ENCODE peak calls at places on chromosomes 16 and 17, in four cellular contexts. X, E, U and R are unnamed samples.

GRCh38 chr17:43135454-43135819 is 10.3 kb upstream of the BRCA1 start:
- DNase-seq in X (no peak), E (no peak), U (no peak), R (no peak)

GRCh38 chr17:82383411-82383810 is 11.8 kb downstream of the UTS2R start:
- DNase-seq in X (peak), E (no peak), U (no peak), R (no peak)

GRCh38 chr17:29682987-29683386 is 60.3 kb upstream of the CORO6 start:
- DNase-seq in X (no peak), E (no peak), U (no peak), R (no peak)

GRCh38 chr17:79923974-79924638 is 84.9 kb upstream of the CBX4 start:
- DNase-seq in X (no peak), E (no peak), U (no peak), R (peak)

GRCh38 chr17:72308744-72309395 is 188.1 kb downstream of the SOX9 start:
- DNase-seq in X (no peak), E (no peak), U (no peak), R (no peak)

GRCh38 chr17:10033449-10033848 is 128.4 kb upstream of the RCVRN start:
- DNase-seq in X (no peak), E (no peak), U (no peak), R (no peak)

GRCh38 chr17:82269882-82270500 is 3.5 kb downstream of the CSNK1D start:
- DNase-seq in X (no peak), E (no peak), U (no peak), R (no peak)

GRCh38 chr16:47565454-47565853 is 104.3 kb downstream of the PHKB start:
- DNase-seq in X (peak), E (peak), U (no peak), R (no peak)

GRCh38 chr17:76147211-76148014 is 6.4 kb upstream of the FOXJ1 start:
- DNase-seq in X (no peak), E (peak), U (no peak), R (no peak)

GRCh38 chr16:50304467-50305440 is 38.4 kb downstream of the ADCY7 start:
- DNase-seq in X (no peak), E (no peak), U (peak), R (peak)

GRCh38 chr16:27718136-27718766 is 168.3 kb downstream of the KATNIP start:
- DNase-seq in X (no peak), E (no peak), U (no peak), R (no peak)

GRCh38 chr17:42016411-42016831 is 818 bp downstream of the DNAJC7 start:
- DNase-seq in X (no peak), E (peak), U (no peak), R (no peak)

GRCh38 chr17:5804226-5804625 is 219.9 kb upstream of the NLRP1 start:
- DNase-seq in X (no peak), E (no peak), U (no peak), R (no peak)
- TF ChIP-seq CTCF in X (no peak), E (no peak), U (no peak), R (no peak)

GRCh38 chr16:73390491-73390890 is 342.6 kb upstream of the ZFHX3 start:
- DNase-seq in X (no peak), E (no peak), U (no peak), R (no peak)

GRCh38 chr16:73387979-73388378 is 340.1 kb upstream of the ZFHX3 start:
- DNase-seq in X (no peak), E (no peak), U (no peak), R (no peak)

GRCh38 chr16:73390936-73391335 is 343.0 kb upstream of the ZFHX3 start:
- DNase-seq in X (no peak), E (peak), U (no peak), R (no peak)

GRCh38 chr16:73385701-73386100 is 337.8 kb upstream of the ZFHX3 start:
- DNase-seq in X (no peak), E (no peak), U (no peak), R (no peak)

DNA sequence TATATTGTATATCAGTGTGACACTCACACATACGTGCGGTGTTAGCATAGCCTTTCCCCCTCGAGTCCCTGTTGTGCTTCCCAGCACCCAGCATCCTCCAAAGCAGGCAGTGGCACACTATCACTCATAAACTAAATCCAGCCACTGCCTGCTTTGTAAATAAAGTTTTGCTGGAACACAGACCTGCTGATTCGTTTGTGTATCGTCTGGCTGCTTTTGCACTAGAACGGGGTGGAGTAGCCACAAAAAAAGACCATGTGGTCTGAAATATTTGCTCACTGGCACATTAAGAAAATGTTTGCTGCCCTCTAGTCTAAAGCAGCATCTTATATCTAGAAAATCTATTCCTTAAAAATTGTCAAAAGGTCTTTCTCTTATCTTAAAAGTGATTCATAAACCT is 341.1 kb upstream of the ZFHX3 start:
- DNase-seq in X (no peak), E (no peak), U (no peak), R (no peak)
- TF ChIP-seq CTCF in X (no peak), E (no peak), U (no peak), R (no peak)

GRCh38 chr16:15777533-15778203 is 79.2 kb downstream of the MYH11 start:
- DNase-seq in X (no peak), E (peak), U (no peak), R (peak)
- TF ChIP-seq CTCF in X (peak), E (peak), U (no peak), R (peak)

GRCh38 chr17:7234100-7235012 is at the start of gene DVL2:
- DNase-seq in X (peak), E (peak), U (peak), R (peak)
- TF ChIP-seq CTCF in X (no peak), E (no peak), U (no peak), R (no peak)

GRCh38 chr17:70808596-70808995 is 639.3 kb downstream of the KCNJ2 start:
- DNase-seq in X (no peak), E (no peak), U (no peak), R (peak)
- TF ChIP-seq CTCF in X (no peak), E (peak), U (no peak), R (peak)

DNA sequence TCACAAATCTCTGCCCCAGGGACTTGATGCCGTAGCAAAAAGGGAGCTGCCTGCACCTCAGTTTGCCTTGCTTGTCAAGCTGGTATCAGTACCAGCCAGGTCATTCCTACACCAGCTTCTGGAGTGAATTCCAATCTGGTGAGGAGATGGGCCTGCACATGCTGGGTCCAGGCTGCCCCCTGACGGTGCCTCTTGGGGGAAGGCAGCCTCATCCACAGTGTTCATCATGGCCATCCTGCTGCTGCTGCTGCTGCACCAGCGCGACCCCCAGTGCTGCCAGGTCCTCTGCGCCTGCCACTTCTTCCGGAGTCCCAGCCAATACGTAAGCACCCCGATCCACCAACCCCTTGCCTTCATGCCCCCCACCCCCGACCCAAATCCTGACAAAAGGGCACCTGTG is 8.3 kb downstream of the MRPL27 start:
- DNase-seq in X (no peak), E (peak), U (no peak), R (no peak)
- TF ChIP-seq CTCF in X (no peak), E (peak), U (no peak), R (no peak)

GRCh38 chr17:39045948-39046679 is 78.9 kb upstream of the FBXO47 start:
- DNase-seq in X (no peak), E (no peak), U (no peak), R (no peak)
- TF ChIP-seq CTCF in X (no peak), E (peak), U (no peak), R (no peak)

GRCh38 chr16:56344518-56345405 is 80.6 kb downstream of the AMFR start:
- DNase-seq in X (peak), E (no peak), U (no peak), R (no peak)
- TF ChIP-seq CTCF in X (no peak), E (no peak), U (no peak), R (no peak)